ENCODE peak calls at places on chromosomes 7 and 10, in ten cellular contexts. O, C, F, J, N, H, M, K, W and D are unnamed samples.

GRCh38 chr7:29381206-29382094 is 182.2 kb upstream of the PRR15 start:
- DNase-seq in O (no peak), C (no peak), F (no peak), J (no peak), N (no peak), H (no peak), M (no peak), K (no peak), W (no peak), D (no peak)

GRCh38 chr7:121442845-121443244 is 46.7 kb upstream of the FAM3C start:
- DNase-seq in O (peak), C (peak), F (no peak), J (no peak), N (no peak), H (no peak), M (no peak), K (no peak), W (no peak), D (no peak)

GRCh38 chr10:79165068-79165467 is 96.3 kb downstream of the ZMIZ1 start:
- DNase-seq in O (no peak), C (no peak), F (no peak), J (no peak), N (no peak), H (no peak), M (no peak), K (no peak), W (no peak), D (peak)

GRCh38 chr10:43049081-43049551 is 27.8 kb upstream of the RET start:
- DNase-seq in O (no peak), C (no peak), F (no peak), J (no peak), N (no peak), H (peak), M (no peak), K (no peak), W (no peak), D (no peak)

GRCh38 chr7:107946881-107947280 is 55.9 kb downstream of the DLD start:
- DNase-seq in O (no peak), C (no peak), F (no peak), J (no peak), N (no peak), H (no peak), M (no peak), K (no peak), W (no peak), D (peak)

GRCh38 chr10:106226831-106227230 is 937.7 kb downstream of the SORCS1 start:
- DNase-seq in O (no peak), C (no peak), F (no peak), J (no peak), N (no peak), H (no peak), M (no peak), K (no peak), W (no peak), D (peak)

GRCh38 chr7:154426778-154427177 is 374.6 kb downstream of the DPP6 start:
- DNase-seq in O (no peak), C (no peak), F (no peak), J (no peak), N (no peak), H (no peak), M (no peak), K (no peak), W (no peak), D (no peak)

GRCh38 chr10:72886596-72887522 is 6.7 kb upstream of the OIT3 start:
- DNase-seq in O (no peak), C (peak), F (peak), J (no peak), N (no peak), H (no peak), M (no peak), K (no peak), W (no peak), D (no peak)

GRCh38 chr7:121158665-121159064 is 170.1 kb upstream of the WNT16 start:
- DNase-seq in O (no peak), C (no peak), F (no peak), J (no peak), N (no peak), H (no peak), M (no peak), K (no peak), W (no peak), D (no peak)

GRCh38 chr7:42460948-42461347 is 223.9 kb upstream of the GLI3 start:
- DNase-seq in O (no peak), C (no peak), F (no peak), J (no peak), N (no peak), H (no peak), M (no peak), K (no peak), W (no peak), D (peak)

GRCh38 chr10:93597075-93597599 is 3.9 kb downstream of the RBP4 start:
- DNase-seq in O (no peak), C (no peak), F (no peak), J (no peak), N (no peak), H (no peak), M (no peak), K (no peak), W (no peak), D (no peak)

GRCh38 chr7:3201937-3202715 is 98.9 kb upstream of the SDK1 start:
- DNase-seq in O (no peak), C (no peak), F (no peak), J (no peak), N (no peak), H (no peak), M (no peak), K (no peak), W (no peak), D (no peak)

GRCh38 chr7:27165089-27165654 is at the start of gene HOXA9:
- DNase-seq in O (no peak), C (peak), F (no peak), J (no peak), N (peak), H (no peak), M (no peak), K (peak), W (no peak), D (peak)

GRCh38 chr7:72492446-72492845 is 80.3 kb upstream of the CALN1 start:
- DNase-seq in O (no peak), C (no peak), F (no peak), J (no peak), N (no peak), H (no peak), M (no peak), K (no peak), W (no peak), D (no peak)

GRCh38 chr7:21169667-21170605 is 257.9 kb upstream of the SP4 start:
- DNase-seq in O (no peak), C (no peak), F (peak), J (no peak), N (no peak), H (no peak), M (no peak), K (peak), W (no peak), D (no peak)

GRCh38 chr7:72163266-72163665 is 248.9 kb downstream of the CALN1 start:
- DNase-seq in O (no peak), C (no peak), F (no peak), J (no peak), N (no peak), H (no peak), M (no peak), K (no peak), W (no peak), D (no peak)

GRCh38 chr10:103852856-103853255 is 2.5 kb downstream of the SH3PXD2A start:
- DNase-seq in O (no peak), C (no peak), F (no peak), J (no peak), N (peak), H (no peak), M (no peak), K (no peak), W (no peak), D (peak)

GRCh38 chr7:126659124-126659523 is 593.6 kb downstream of the GRM8 start:
- DNase-seq in O (no peak), C (no peak), F (no peak), J (no peak), N (no peak), H (no peak), M (no peak), K (no peak), W (peak), D (no peak)

GRCh38 chr7:41058986-41059741 is 643.7 kb downstream of the INHBA start:
- DNase-seq in O (no peak), C (peak), F (no peak), J (no peak), N (no peak), H (no peak), M (no peak), K (no peak), W (no peak), D (peak)

GRCh38 chr10:31393844-31394243 is 74.8 kb downstream of the ZEB1 start:
- DNase-seq in O (no peak), C (no peak), F (no peak), J (no peak), N (no peak), H (no peak), M (no peak), K (no peak), W (no peak), D (no peak)

GRCh38 chr7:138980575-138981285 is 459 bp downstream of the KIAA1549 start:
- DNase-seq in O (no peak), C (peak), F (no peak), J (peak), N (no peak), H (peak), M (no peak), K (peak), W (no peak), D (peak)

GRCh38 chr7:136911362-136911761 is 42.9 kb downstream of the CHRM2 start:
- DNase-seq in O (no peak), C (peak), F (no peak), J (no peak), N (no peak), H (no peak), M (no peak), K (no peak), W (no peak), D (peak)

GRCh38 chr10:86364551-86365345 is 1.8 kb downstream of the GRID1 start:
- DNase-seq in O (no peak), C (no peak), F (peak), J (no peak), N (no peak), H (peak), M (no peak), K (peak), W (no peak), D (no peak)

GRCh38 chr7:151085691-151086620 is at the start of gene AGAP3:
- DNase-seq in O (peak), C (peak), F (peak), J (peak), N (peak), H (peak), M (no peak), K (peak), W (peak), D (peak)

GRCh38 chr7:79622781-79623180 is 169.3 kb upstream of the MAGI2 start:
- DNase-seq in O (no peak), C (no peak), F (no peak), J (no peak), N (no peak), H (no peak), M (no peak), K (no peak), W (no peak), D (no peak)

GRCh38 chr7:8605227-8605626 is 171.8 kb downstream of the NXPH1 start:
- DNase-seq in O (no peak), C (peak), F (no peak), J (no peak), N (no peak), H (no peak), M (no peak), K (no peak), W (no peak), D (no peak)

GRCh38 chr10:44803820-44804219 is 107.3 kb upstream of the TMEM72 start:
- DNase-seq in O (no peak), C (no peak), F (no peak), J (no peak), N (no peak), H (no peak), M (no peak), K (no peak), W (no peak), D (no peak)

GRCh38 chr10:68353537-68353936 is 20.8 kb upstream of the PBLD start:
- DNase-seq in O (no peak), C (no peak), F (no peak), J (no peak), N (no peak), H (no peak), M (no peak), K (no peak), W (no peak), D (no peak)

GRCh38 chr7:22108151-22108845 is 162.6 kb upstream of the CDCA7L start:
- DNase-seq in O (no peak), C (no peak), F (no peak), J (no peak), N (no peak), H (no peak), M (no peak), K (no peak), W (no peak), D (no peak)

GRCh38 chr7:155733582-155734444 is 78.5 kb downstream of the SHH start:
- DNase-seq in O (no peak), C (no peak), F (no peak), J (peak), N (no peak), H (no peak), M (no peak), K (no peak), W (no peak), D (no peak)